ENCODE peak calls at places on chromosomes 1 and 21, in eight cellular contexts. One of them, this sample, is unnamed.

GRCh38 chr1:19203440-19203839 is 6.6 kb downstream of the UBR4 start:
- ATAC-seq in mucosa of descending colon: peak
- ATAC-seq in gastroesophageal sphincter: peak
- ATAC-seq in activated T-helper 17 cell treated with anti-CD3 and anti-CD28 coated beads, Interleukin-2, amount 50 U/mL, for 72 hours: no peak
- ATAC-seq in Panc1: peak
- ATAC-seq in T-helper 17 cell: no peak
- ATAC-seq in heart right ventricle: peak
- ATAC-seq in naive thymus-derived CD4-positive, alpha-beta T cell: no peak
- ATAC-seq in this sample: peak

GRCh38 chr1:169105434-169106094 is 926 bp upstream of the ATP1B1 start:
- ATAC-seq in Panc1: peak
- ATAC-seq in naive thymus-derived CD4-positive, alpha-beta T cell: peak
- ATAC-seq in heart right ventricle: peak
- ATAC-seq in activated T-helper 17 cell treated with anti-CD3 and anti-CD28 coated beads, Interleukin-2, amount 50 U/mL, for 72 hours: peak
- ATAC-seq in mucosa of descending colon: peak
- ATAC-seq in T-helper 17 cell: peak
- ATAC-seq in gastroesophageal sphincter: peak
- ATAC-seq in this sample: peak

GRCh38 chr1:222276062-222276461 is 271.8 kb downstream of the HHIPL2 start:
- ATAC-seq in gastroesophageal sphincter: no peak
- ATAC-seq in T-helper 17 cell: no peak
- ATAC-seq in activated T-helper 17 cell treated with anti-CD3 and anti-CD28 coated beads, Interleukin-2, amount 50 U/mL, for 72 hours: no peak
- ATAC-seq in heart right ventricle: no peak
- ATAC-seq in mucosa of descending colon: no peak
- ATAC-seq in naive thymus-derived CD4-positive, alpha-beta T cell: no peak
- ATAC-seq in Panc1: no peak
- ATAC-seq in this sample: no peak

GRCh38 chr1:41882496-41882895 is 36.2 kb downstream of the HIVEP3 start:
- ATAC-seq in Panc1: no peak
- ATAC-seq in T-helper 17 cell: no peak
- ATAC-seq in naive thymus-derived CD4-positive, alpha-beta T cell: no peak
- ATAC-seq in gastroesophageal sphincter: no peak
- ATAC-seq in activated T-helper 17 cell treated with anti-CD3 and anti-CD28 coated beads, Interleukin-2, amount 50 U/mL, for 72 hours: peak
- ATAC-seq in mucosa of descending colon: peak
- ATAC-seq in heart right ventricle: no peak
- ATAC-seq in this sample: no peak

GRCh38 chr1:217089239-217090014 is 366.2 kb upstream of the ESRRG start:
- ATAC-seq in activated T-helper 17 cell treated with anti-CD3 and anti-CD28 coated beads, Interleukin-2, amount 50 U/mL, for 72 hours: no peak
- ATAC-seq in mucosa of descending colon: peak
- ATAC-seq in naive thymus-derived CD4-positive, alpha-beta T cell: no peak
- ATAC-seq in T-helper 17 cell: no peak
- ATAC-seq in heart right ventricle: peak
- ATAC-seq in gastroesophageal sphincter: peak
- ATAC-seq in Panc1: peak
- ATAC-seq in this sample: peak

GRCh38 chr1:110380667-110381283 is 10.1 kb downstream of the SLC16A4 start:
- ATAC-seq in naive thymus-derived CD4-positive, alpha-beta T cell: peak
- ATAC-seq in heart right ventricle: no peak
- ATAC-seq in mucosa of descending colon: no peak
- ATAC-seq in activated T-helper 17 cell treated with anti-CD3 and anti-CD28 coated beads, Interleukin-2, amount 50 U/mL, for 72 hours: no peak
- ATAC-seq in T-helper 17 cell: no peak
- ATAC-seq in gastroesophageal sphincter: peak
- ATAC-seq in Panc1: no peak
- ATAC-seq in this sample: no peak

GRCh38 chr1:213914351-213914750 is 73.4 kb upstream of the PROX1 start:
- ATAC-seq in naive thymus-derived CD4-positive, alpha-beta T cell: no peak
- ATAC-seq in activated T-helper 17 cell treated with anti-CD3 and anti-CD28 coated beads, Interleukin-2, amount 50 U/mL, for 72 hours: no peak
- ATAC-seq in heart right ventricle: no peak
- ATAC-seq in T-helper 17 cell: no peak
- ATAC-seq in gastroesophageal sphincter: no peak
- ATAC-seq in Panc1: no peak
- ATAC-seq in mucosa of descending colon: no peak
- ATAC-seq in this sample: no peak

GRCh38 chr21:29230541-29231275 is 68.0 kb upstream of the BACH1 start:
- ATAC-seq in T-helper 17 cell: no peak
- ATAC-seq in activated T-helper 17 cell treated with anti-CD3 and anti-CD28 coated beads, Interleukin-2, amount 50 U/mL, for 72 hours: no peak
- ATAC-seq in naive thymus-derived CD4-positive, alpha-beta T cell: no peak
- ATAC-seq in heart right ventricle: no peak
- ATAC-seq in mucosa of descending colon: peak
- ATAC-seq in gastroesophageal sphincter: no peak
- ATAC-seq in Panc1: no peak
- ATAC-seq in this sample: no peak

GRCh38 chr1:247077768-247078314 is 770 bp downstream of the ZNF670 start:
- ATAC-seq in mucosa of descending colon: peak
- ATAC-seq in heart right ventricle: no peak
- ATAC-seq in T-helper 17 cell: peak
- ATAC-seq in gastroesophageal sphincter: no peak
- ATAC-seq in Panc1: no peak
- ATAC-seq in naive thymus-derived CD4-positive, alpha-beta T cell: peak
- ATAC-seq in activated T-helper 17 cell treated with anti-CD3 and anti-CD28 coated beads, Interleukin-2, amount 50 U/mL, for 72 hours: no peak
- ATAC-seq in this sample: peak

GRCh38 chr1:177948336-177948972 is 21.4 kb downstream of the SEC16B start:
- ATAC-seq in activated T-helper 17 cell treated with anti-CD3 and anti-CD28 coated beads, Interleukin-2, amount 50 U/mL, for 72 hours: no peak
- ATAC-seq in gastroesophageal sphincter: peak
- ATAC-seq in naive thymus-derived CD4-positive, alpha-beta T cell: peak
- ATAC-seq in T-helper 17 cell: peak
- ATAC-seq in Panc1: peak
- ATAC-seq in heart right ventricle: peak
- ATAC-seq in mucosa of descending colon: peak
- ATAC-seq in this sample: peak

GRCh38 chr1:225378880-225379279 is 49.0 kb downstream of the LBR start:
- ATAC-seq in mucosa of descending colon: no peak
- ATAC-seq in activated T-helper 17 cell treated with anti-CD3 and anti-CD28 coated beads, Interleukin-2, amount 50 U/mL, for 72 hours: no peak
- ATAC-seq in gastroesophageal sphincter: no peak
- ATAC-seq in naive thymus-derived CD4-positive, alpha-beta T cell: no peak
- ATAC-seq in Panc1: no peak
- ATAC-seq in heart right ventricle: peak
- ATAC-seq in T-helper 17 cell: no peak
- ATAC-seq in this sample: no peak

GRCh38 chr1:41454406-41454805 is 30.1 kb downstream of the EDN2 start:
- ATAC-seq in T-helper 17 cell: no peak
- ATAC-seq in activated T-helper 17 cell treated with anti-CD3 and anti-CD28 coated beads, Interleukin-2, amount 50 U/mL, for 72 hours: no peak
- ATAC-seq in Panc1: peak
- ATAC-seq in gastroesophageal sphincter: no peak
- ATAC-seq in naive thymus-derived CD4-positive, alpha-beta T cell: no peak
- ATAC-seq in mucosa of descending colon: peak
- ATAC-seq in heart right ventricle: peak
- ATAC-seq in this sample: peak

GRCh38 chr1:154174654-154175053 is 17.2 kb downstream of the TPM3 start:
- ATAC-seq in heart right ventricle: no peak
- ATAC-seq in Panc1: no peak
- ATAC-seq in gastroesophageal sphincter: no peak
- ATAC-seq in mucosa of descending colon: no peak
- ATAC-seq in naive thymus-derived CD4-positive, alpha-beta T cell: no peak
- ATAC-seq in activated T-helper 17 cell treated with anti-CD3 and anti-CD28 coated beads, Interleukin-2, amount 50 U/mL, for 72 hours: no peak
- ATAC-seq in T-helper 17 cell: no peak
- ATAC-seq in this sample: no peak

GRCh38 chr1:109948285-109948630 is 36.3 kb upstream of the AHCYL1 start:
- ATAC-seq in Panc1: peak
- ATAC-seq in naive thymus-derived CD4-positive, alpha-beta T cell: no peak
- ATAC-seq in mucosa of descending colon: peak
- ATAC-seq in activated T-helper 17 cell treated with anti-CD3 and anti-CD28 coated beads, Interleukin-2, amount 50 U/mL, for 72 hours: no peak
- ATAC-seq in gastroesophageal sphincter: no peak
- ATAC-seq in T-helper 17 cell: no peak
- ATAC-seq in heart right ventricle: no peak
- ATAC-seq in this sample: no peak

GRCh38 chr1:212525479-212526110 is 83.0 kb upstream of the ATF3 start:
- ATAC-seq in activated T-helper 17 cell treated with anti-CD3 and anti-CD28 coated beads, Interleukin-2, amount 50 U/mL, for 72 hours: peak
- ATAC-seq in Panc1: no peak
- ATAC-seq in gastroesophageal sphincter: no peak
- ATAC-seq in naive thymus-derived CD4-positive, alpha-beta T cell: peak
- ATAC-seq in T-helper 17 cell: no peak
- ATAC-seq in mucosa of descending colon: no peak
- ATAC-seq in heart right ventricle: peak
- ATAC-seq in this sample: peak

GRCh38 chr1:224219011-224219611 is 36.1 kb downstream of the DEGS1 start:
- ATAC-seq in naive thymus-derived CD4-positive, alpha-beta T cell: no peak
- ATAC-seq in activated T-helper 17 cell treated with anti-CD3 and anti-CD28 coated beads, Interleukin-2, amount 50 U/mL, for 72 hours: no peak
- ATAC-seq in Panc1: no peak
- ATAC-seq in gastroesophageal sphincter: no peak
- ATAC-seq in mucosa of descending colon: no peak
- ATAC-seq in heart right ventricle: no peak
- ATAC-seq in T-helper 17 cell: no peak
- ATAC-seq in this sample: no peak

GRCh38 chr21:43188712-43189151 is 19.9 kb downstream of the CRYAA start:
- ATAC-seq in activated T-helper 17 cell treated with anti-CD3 and anti-CD28 coated beads, Interleukin-2, amount 50 U/mL, for 72 hours: no peak
- ATAC-seq in mucosa of descending colon: no peak
- ATAC-seq in Panc1: no peak
- ATAC-seq in naive thymus-derived CD4-positive, alpha-beta T cell: no peak
- ATAC-seq in heart right ventricle: no peak
- ATAC-seq in gastroesophageal sphincter: peak
- ATAC-seq in T-helper 17 cell: no peak
- ATAC-seq in this sample: no peak

GRCh38 chr1:174686213-174686612 is 238.4 kb downstream of the GPR52 start:
- ATAC-seq in heart right ventricle: no peak
- ATAC-seq in activated T-helper 17 cell treated with anti-CD3 and anti-CD28 coated beads, Interleukin-2, amount 50 U/mL, for 72 hours: peak
- ATAC-seq in T-helper 17 cell: no peak
- ATAC-seq in Panc1: no peak
- ATAC-seq in naive thymus-derived CD4-positive, alpha-beta T cell: no peak
- ATAC-seq in gastroesophageal sphincter: no peak
- ATAC-seq in mucosa of descending colon: no peak
- ATAC-seq in this sample: no peak

GRCh38 chr1:241654641-241655040 is 2.6 kb downstream of the WDR64 start:
- ATAC-seq in Panc1: no peak
- ATAC-seq in activated T-helper 17 cell treated with anti-CD3 and anti-CD28 coated beads, Interleukin-2, amount 50 U/mL, for 72 hours: no peak
- ATAC-seq in naive thymus-derived CD4-positive, alpha-beta T cell: no peak
- ATAC-seq in mucosa of descending colon: no peak
- ATAC-seq in heart right ventricle: no peak
- ATAC-seq in T-helper 17 cell: no peak
- ATAC-seq in gastroesophageal sphincter: no peak
- ATAC-seq in this sample: no peak

This sample was measured in SK-N-SH treated with all-trans-retinoic acid at 6 μM for 48 hours.